ENCODE peak calls at places on chromosomes 16 and 17, in six cellular contexts. I is heart right ventricle, N is endothelial cell, V is DND-41, H is colonic mucosa, E is astrocyte of the cerebellum. R is an unnamed sample.

GRCh38 chr16:2296662-2297505 is 29.0 kb upstream of the RNPS1 start:
- DNase-seq in V (peak), H (peak), E (no peak), N (no peak), I (no peak), R (peak)

GRCh38 chr16:10870137-10870776 is 6.7 kb upstream of the CIITA start:
- DNase-seq in I (no peak), N (no peak), V (no peak), E (no peak), H (no peak), R (peak)

GRCh38 chr17:82435103-82435502 is 15.4 kb downstream of the CYBC1 start:
- DNase-seq in N (no peak), I (no peak), H (no peak), V (no peak), E (no peak), R (no peak)

GRCh38 chr17:14205992-14206461 is 30.6 kb downstream of the CDRT15 start:
- DNase-seq in E (no peak), I (peak), H (peak), N (no peak), V (no peak), R (peak)

GRCh38 chr17:49482144-49482817 is 12.8 kb upstream of the NGFR start:
- DNase-seq in I (no peak), E (no peak), N (no peak), H (no peak), V (no peak), R (no peak)

GRCh38 chr16:58020628-58021521 is 4.7 kb upstream of the MMP15 start:
- DNase-seq in H (peak), E (peak), N (peak), V (peak), I (peak), R (peak)

GRCh38 chr16:73058221-73058615 is 10.3 kb upstream of the ZFHX3 start:
- DNase-seq in I (peak), N (no peak), H (no peak), E (no peak), V (peak), R (no peak)

GRCh38 chr17:35171834-35172233 is 22.4 kb downstream of the SLC35G3 start:
- DNase-seq in E (no peak), H (no peak), I (no peak), N (no peak), V (no peak), R (no peak)

GRCh38 chr16:89581861-89582563 is 6.5 kb downstream of the CPNE7 start:
- DNase-seq in N (no peak), I (no peak), V (no peak), H (peak), E (peak), R (no peak)

GRCh38 chr16:62597874-62598273 is 561.6 kb upstream of the CDH8 start:
- DNase-seq in E (no peak), N (no peak), V (no peak), I (no peak), H (no peak), R (no peak)

GRCh38 chr16:83849434-83849833 is 41.7 kb downstream of the HSBP1 start:
- DNase-seq in H (no peak), E (no peak), N (no peak), I (no peak), V (no peak), R (no peak)

GRCh38 chr16:66810391-66810790 is 9.0 kb upstream of the TERB1 start:
- DNase-seq in E (no peak), N (no peak), H (no peak), V (no peak), I (no peak), R (no peak)
- TF ChIP-seq CTCF in E (no peak), N (no peak), H (no peak), V (no peak), I (no peak), R (no peak)

DNA sequence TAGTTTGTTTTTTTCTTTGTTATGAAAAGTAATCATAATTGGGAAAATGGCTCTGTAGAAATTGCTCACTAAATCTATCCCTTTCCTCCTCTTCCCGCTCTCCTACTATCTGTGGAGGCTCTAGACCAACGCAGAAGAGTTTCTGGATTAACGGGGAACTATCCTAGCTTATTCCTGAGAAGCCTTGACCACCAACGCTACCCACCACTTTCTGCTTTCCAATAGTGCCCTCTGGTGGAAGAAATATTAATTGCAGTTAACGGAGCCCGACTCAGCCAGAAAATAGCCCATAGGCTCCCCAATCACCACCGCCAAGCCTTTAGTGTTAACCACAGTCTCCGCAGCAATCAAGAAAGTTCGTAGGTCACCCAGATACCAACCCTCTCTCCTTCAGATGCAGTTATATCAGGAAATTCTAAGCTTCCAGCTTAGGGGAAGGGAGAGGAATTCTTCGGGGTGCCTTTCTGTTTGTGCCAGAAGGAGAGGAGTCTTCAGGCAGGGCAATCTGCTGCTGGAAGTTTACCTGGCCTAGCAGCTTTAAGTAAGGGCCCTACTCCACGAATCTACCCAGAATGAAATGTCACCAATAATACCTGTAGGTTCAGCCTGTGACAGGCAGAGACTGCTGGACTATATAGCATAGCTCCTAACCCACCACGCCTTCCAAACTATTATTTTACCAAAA is 23.0 kb upstream of the NSRP1 start:
- DNase-seq in N (peak), E (no peak), V (peak), H (peak), I (no peak), R (peak)
- TF ChIP-seq CTCF in N (peak), E (peak), V (peak), H (peak), I (peak), R (peak)

GRCh38 chr16:56793504-56793903 is 63.6 kb downstream of the NUP93 start:
- DNase-seq in V (no peak), E (peak), I (no peak), H (no peak), N (peak), R (peak)
- TF ChIP-seq CTCF in V (peak), E (peak), I (peak), H (no peak), N (no peak), R (no peak)

DNA sequence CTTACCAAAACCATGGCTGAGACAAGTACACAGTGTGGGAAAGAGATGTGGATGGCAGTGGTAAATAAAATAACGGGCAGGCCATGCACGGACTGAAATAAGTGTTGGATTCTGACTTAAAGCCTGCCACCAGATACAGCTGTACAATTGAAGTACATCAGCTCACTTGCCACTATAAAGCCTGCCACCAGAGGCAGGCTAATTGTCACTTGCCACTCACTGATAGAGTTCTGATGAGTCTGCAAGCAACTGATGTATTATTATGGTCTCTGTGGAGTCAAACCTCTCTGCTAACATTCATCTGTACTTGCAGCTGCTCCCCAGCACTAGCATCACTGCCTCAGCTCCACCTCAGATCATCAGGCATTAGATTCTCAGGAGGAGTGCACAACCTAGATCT is 93.0 kb downstream of the CYTH1 start:
- DNase-seq in E (no peak), I (no peak), H (no peak), V (no peak), N (no peak), R (no peak)
- TF ChIP-seq CTCF in E (no peak), I (peak), H (no peak), V (peak), N (no peak), R (no peak)

DNA sequence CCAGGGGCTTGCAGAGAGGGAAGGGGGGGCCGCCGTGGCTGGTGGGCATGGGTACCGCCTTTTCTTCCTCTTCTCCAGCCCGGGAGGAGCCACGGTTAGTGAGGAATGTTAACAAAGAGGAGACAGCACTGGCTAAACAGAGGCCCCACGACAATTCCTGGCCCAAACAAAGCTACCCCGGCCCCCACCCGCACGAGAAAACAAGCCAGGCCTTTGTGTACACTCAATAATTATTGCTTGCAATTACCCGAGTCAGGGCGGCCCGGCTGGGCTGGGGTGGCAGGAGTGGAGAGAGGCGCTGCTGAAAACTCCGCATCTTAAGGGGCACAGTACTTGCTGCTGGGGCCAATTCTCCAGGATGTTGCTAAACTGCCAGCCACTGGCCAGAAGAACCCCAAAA is 56.4 kb downstream of the IRX5 start:
- DNase-seq in V (no peak), I (no peak), N (no peak), H (no peak), E (no peak), R (no peak)
- TF ChIP-seq CTCF in V (no peak), I (no peak), N (no peak), H (no peak), E (no peak), R (no peak)

DNA sequence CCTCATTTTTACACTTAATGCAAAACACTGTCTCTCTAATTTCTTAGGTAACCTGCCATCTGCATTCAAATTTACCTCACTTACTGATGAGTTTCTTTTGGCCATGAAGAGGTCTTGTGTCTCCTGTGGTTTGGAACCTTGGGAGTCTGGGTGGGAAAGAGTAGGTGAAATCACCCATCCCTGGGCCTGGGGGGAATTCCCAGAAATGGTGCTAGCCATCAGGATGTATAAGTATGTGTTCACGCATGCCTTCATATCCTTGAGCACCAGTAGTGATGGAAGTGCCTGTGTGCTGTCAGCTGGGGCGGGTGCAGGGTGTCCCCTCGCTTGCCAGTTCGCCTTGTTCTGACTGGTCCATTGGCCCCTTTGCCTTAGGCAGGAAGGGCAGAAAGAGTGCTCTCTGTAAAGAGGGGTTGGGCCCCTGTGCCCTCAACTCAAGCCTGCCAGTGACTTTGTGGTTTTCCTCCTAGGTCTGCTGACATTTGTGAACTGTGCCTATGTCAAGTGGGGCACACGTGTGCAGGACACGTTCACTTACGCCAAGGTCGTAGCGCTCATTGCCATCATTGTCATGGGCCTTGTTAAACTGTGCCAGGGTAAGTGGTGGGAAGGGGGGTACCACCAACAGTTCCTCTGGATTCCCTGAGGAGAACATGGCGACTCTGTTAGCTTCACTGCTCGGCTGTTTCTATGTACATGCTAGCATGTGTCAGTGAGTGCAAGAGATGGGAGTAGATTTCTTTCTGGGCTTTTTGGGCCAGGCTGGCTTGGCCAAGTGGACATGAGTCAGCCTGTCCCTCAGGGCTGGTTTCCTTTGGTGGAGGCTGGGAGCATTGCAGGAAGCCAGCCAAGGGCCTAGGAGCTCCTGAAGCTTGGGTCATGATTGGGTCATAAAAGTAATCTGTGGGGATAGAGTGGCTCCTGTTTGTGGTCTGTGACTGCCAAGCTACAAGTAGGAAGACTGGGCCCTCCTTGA is 23.2 kb downstream of the SLC7A6OS start:
- DNase-seq in N (no peak), H (no peak), E (peak), I (peak), V (peak), R (peak)
- TF ChIP-seq CTCF in N (no peak), H (no peak), E (no peak), I (no peak), V (no peak), R (no peak)

DNA sequence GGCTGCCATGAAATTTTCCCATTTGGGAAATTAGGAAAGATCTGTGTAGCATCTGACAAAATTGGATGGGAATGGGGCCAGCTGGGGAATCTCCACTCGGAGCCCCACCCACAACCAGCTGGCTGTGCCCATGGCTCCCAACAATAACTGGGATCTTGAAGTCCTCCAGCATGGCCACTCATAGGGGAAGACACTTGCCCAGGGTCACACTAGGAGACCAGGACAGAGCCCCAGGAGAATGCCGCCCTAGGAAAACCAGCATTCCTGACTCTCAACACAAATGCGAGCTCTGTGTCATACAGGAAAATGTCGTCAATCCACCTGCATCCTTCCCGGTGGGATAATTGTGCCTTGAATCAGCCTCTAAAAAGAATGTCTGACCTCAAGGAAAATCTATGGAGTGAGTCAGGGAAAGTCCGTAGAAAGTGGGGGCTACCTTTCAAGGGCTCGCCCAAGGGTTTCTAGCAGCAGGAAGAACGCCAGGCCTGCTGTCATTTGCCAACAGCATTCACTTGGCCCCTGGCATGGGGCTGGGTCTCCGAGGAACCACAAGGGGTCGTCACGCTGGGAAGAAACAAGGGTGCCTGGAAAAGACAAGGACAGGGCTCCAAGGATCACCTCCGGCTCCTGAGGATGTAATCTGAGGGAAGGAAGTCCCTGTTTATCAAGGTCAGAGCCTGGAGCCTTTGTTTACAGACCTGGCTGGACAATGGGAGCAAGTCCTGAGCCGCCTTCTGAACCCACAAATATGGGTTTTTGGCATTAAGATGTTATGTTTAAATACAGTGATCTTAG is 15.9 kb downstream of the CDH5 start:
- DNase-seq in I (no peak), N (peak), H (no peak), E (peak), V (no peak), R (no peak)
- TF ChIP-seq CTCF in I (no peak), N (peak), H (no peak), E (peak), V (no peak), R (no peak)

GRCh38 chr17:48262982-48263586 is 155.5 kb downstream of the SNX11 start:
- DNase-seq in N (no peak), V (no peak), E (no peak), H (no peak), I (no peak), R (no peak)
- TF ChIP-seq CTCF in N (peak), V (peak), E (no peak), H (no peak), I (peak), R (peak)

R was measured in activated CD8-positive, alpha-beta T cell treated with anti-CD3 and anti-CD28 coated beads for 36 hours.